ENCODE peak calls at places on chromosomes 12 and 14, in four cellular contexts. One of them, this sample, is unnamed.

GRCh38 chr12:45596366-45596765 is 133.1 kb upstream of the ARID2 start:
- DNase-seq in astrocyte of the spinal cord: no peak
- DNase-seq in GM06990: no peak
- DNase-seq in PC-9: no peak
- DNase-seq in this sample: no peak

GRCh38 chr12:11797317-11797913 is 147.9 kb downstream of the ETV6 start:
- DNase-seq in astrocyte of the spinal cord: peak; percentile 92
- DNase-seq in GM06990: no peak
- DNase-seq in PC-9: no peak
- DNase-seq in this sample: no peak

GRCh38 chr12:6229823-6230222 is 29.6 kb downstream of the CD9 start:
- DNase-seq in astrocyte of the spinal cord: peak; percentile 91
- DNase-seq in GM06990: no peak
- DNase-seq in PC-9: peak; percentile 66
- DNase-seq in this sample: no peak

GRCh38 chr12:56839489-56840442 is 76.6 kb downstream of the HSD17B6 start:
- DNase-seq in astrocyte of the spinal cord: peak; percentile 4
- DNase-seq in GM06990: peak; percentile 6
- DNase-seq in PC-9: peak; percentile 37
- DNase-seq in this sample: peak; percentile 13

GRCh38 chr12:11581179-11581755 is 68.2 kb upstream of the ETV6 start:
- DNase-seq in astrocyte of the spinal cord: peak; percentile 80
- DNase-seq in GM06990: no peak
- DNase-seq in PC-9: peak; percentile 82
- DNase-seq in this sample: peak; percentile 13

GRCh38 chr14:73977896-73978295 is 27.8 kb downstream of the COQ6 start:
- DNase-seq in astrocyte of the spinal cord: peak; percentile 68
- DNase-seq in GM06990: no peak
- DNase-seq in PC-9: peak; percentile 73
- DNase-seq in this sample: no peak

GRCh38 chr12:120960657-120961056 is 17.7 kb upstream of the HNF1A start:
- DNase-seq in astrocyte of the spinal cord: no peak
- DNase-seq in GM06990: no peak
- DNase-seq in PC-9: no peak
- DNase-seq in this sample: no peak

GRCh38 chr12:6620137-6620884 is 13.1 kb upstream of the CHD4 start:
- DNase-seq in astrocyte of the spinal cord: peak; percentile 62
- DNase-seq in GM06990: peak; percentile 27
- DNase-seq in PC-9: no peak
- DNase-seq in this sample: no peak

GRCh38 chr14:24430682-24431568 is 1.2 kb downstream of the KHNYN start:
- DNase-seq in astrocyte of the spinal cord: peak; percentile 40
- DNase-seq in GM06990: peak; percentile 72
- DNase-seq in PC-9: no peak
- DNase-seq in this sample: no peak

GRCh38 chr12:132204822-132205270 is 60.6 kb downstream of the NOC4L start:
- DNase-seq in astrocyte of the spinal cord: no peak
- DNase-seq in GM06990: no peak
- DNase-seq in PC-9: no peak
- DNase-seq in this sample: no peak

GRCh38 chr14:68695326-68695768 is 97.5 kb downstream of the ZFP36L1 start:
- DNase-seq in astrocyte of the spinal cord: peak; percentile 99
- DNase-seq in GM06990: peak; percentile 61
- DNase-seq in PC-9: peak; percentile 100
- DNase-seq in this sample: peak; percentile 50

GRCh38 chr12:44876554-44877275 is 600 bp upstream of the NELL2 start:
- DNase-seq in astrocyte of the spinal cord: peak; percentile 38
- DNase-seq in GM06990: peak; percentile 24
- DNase-seq in PC-9: no peak
- DNase-seq in this sample: no peak

GRCh38 chr12:16763901-16764300 is 157.9 kb upstream of the LMO3 start:
- DNase-seq in astrocyte of the spinal cord: peak; percentile 30
- DNase-seq in GM06990: no peak
- DNase-seq in PC-9: no peak
- DNase-seq in this sample: no peak

GRCh38 chr14:28774764-28775738 is 8.5 kb downstream of the FOXG1 start:
- DNase-seq in astrocyte of the spinal cord: no peak
- DNase-seq in GM06990: no peak
- DNase-seq in PC-9: no peak
- DNase-seq in this sample: no peak

GRCh38 chr12:87363497-87364084 is 665.6 kb downstream of the C12orf50 start:
- DNase-seq in astrocyte of the spinal cord: no peak
- DNase-seq in GM06990: no peak
- DNase-seq in PC-9: no peak
- DNase-seq in this sample: no peak

GRCh38 chr14:97056086-97056485 is 258.9 kb downstream of the VRK1 start:
- DNase-seq in astrocyte of the spinal cord: no peak
- DNase-seq in GM06990: no peak
- DNase-seq in PC-9: no peak
- DNase-seq in this sample: no peak
- TF ChIP-seq CTCF in astrocyte of the spinal cord: no peak
- TF ChIP-seq CTCF in GM06990: peak; percentile 10
- TF ChIP-seq CTCF in PC-9: no peak
- TF ChIP-seq CTCF in this sample: no peak

DNA sequence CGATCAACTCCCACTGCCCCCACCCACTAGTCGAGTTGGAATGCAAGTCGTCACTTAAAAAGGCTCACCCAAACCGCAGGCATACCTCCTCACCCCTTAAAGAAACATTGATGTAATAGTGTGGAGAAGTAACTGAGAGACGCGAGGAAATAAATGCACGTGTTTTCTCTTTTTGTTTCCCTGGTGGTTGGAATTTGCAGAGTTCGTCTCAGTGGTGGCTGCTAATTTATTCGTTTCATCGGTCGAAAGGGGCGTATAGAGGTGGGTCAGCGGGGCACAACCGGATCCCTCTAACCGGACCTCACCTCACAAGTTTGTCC is 5.1 kb upstream of the NPAS3 start:
- DNase-seq in astrocyte of the spinal cord: peak; percentile 55
- DNase-seq in GM06990: no peak
- DNase-seq in PC-9: no peak
- DNase-seq in this sample: no peak
- TF ChIP-seq CTCF in astrocyte of the spinal cord: peak; percentile 41
- TF ChIP-seq CTCF in GM06990: no peak
- TF ChIP-seq CTCF in PC-9: no peak
- TF ChIP-seq CTCF in this sample: no peak

GRCh38 chr12:110937104-110937641 is 16.8 kb upstream of the MYL2 start:
- DNase-seq in astrocyte of the spinal cord: peak; percentile 34
- DNase-seq in GM06990: peak; percentile 50
- DNase-seq in PC-9: peak; percentile 36
- DNase-seq in this sample: peak; percentile 36

GRCh38 chr12:110934093-110934852 is 13.9 kb upstream of the MYL2 start:
- DNase-seq in astrocyte of the spinal cord: no peak
- DNase-seq in GM06990: no peak
- DNase-seq in PC-9: peak; percentile 81
- DNase-seq in this sample: no peak

GRCh38 chr12:110933326-110933974 is 13.1 kb upstream of the MYL2 start:
- DNase-seq in astrocyte of the spinal cord: no peak
- DNase-seq in GM06990: no peak
- DNase-seq in PC-9: no peak
- DNase-seq in this sample: no peak

GRCh38 chr12:110935588-110935987 is 15.2 kb upstream of the MYL2 start:
- DNase-seq in astrocyte of the spinal cord: no peak
- DNase-seq in GM06990: no peak
- DNase-seq in PC-9: no peak
- DNase-seq in this sample: no peak

GRCh38 chr12:110936367-110937103 is 16.2 kb upstream of the MYL2 start:
- DNase-seq in astrocyte of the spinal cord: no peak
- DNase-seq in GM06990: no peak
- DNase-seq in PC-9: no peak
- DNase-seq in this sample: no peak
- TF ChIP-seq CTCF in astrocyte of the spinal cord: no peak
- TF ChIP-seq CTCF in GM06990: no peak
- TF ChIP-seq CTCF in PC-9: no peak
- TF ChIP-seq CTCF in this sample: no peak

GRCh38 chr12:124368421-124369032 is 73.6 kb downstream of the RFLNA start:
- DNase-seq in astrocyte of the spinal cord: no peak
- DNase-seq in GM06990: no peak
- DNase-seq in PC-9: no peak
- DNase-seq in this sample: no peak
- TF ChIP-seq CTCF in astrocyte of the spinal cord: peak; percentile 24
- TF ChIP-seq CTCF in GM06990: no peak
- TF ChIP-seq CTCF in PC-9: no peak
- TF ChIP-seq CTCF in this sample: no peak